ENCODE peak calls at places on chromosomes 1 and 21, in seven cellular contexts. I is A549; R is frontal cortex; D is stimulated activated CD4-positive, alpha-beta T cell treated with anti-CD3 and anti-CD28 coated beads, Interleukin-4, amount 100 ng/mL, for 4 hours; V is tibial artery; E is GM23338; F is Ammon's horn. K is an unnamed sample.

GRCh38 chr1:87428883-87429282 is 100.2 kb downstream of the LMO4 start:
- DNase-seq in D (no peak), R (no peak), V (no peak), F (no peak), I (no peak), E (peak; percentile 32), K (no peak)

GRCh38 chr1:119551218-119551617 is 44.2 kb downstream of the HSD3B1 start:
- DNase-seq in E (no peak), V (no peak), D (no peak), I (no peak), R (no peak), F (no peak), K (no peak)

GRCh38 chr1:199273837-199274379 is 635.1 kb downstream of the PTPRC start:
- DNase-seq in R (no peak), D (no peak), F (no peak), V (no peak), E (no peak), I (no peak), K (no peak)

GRCh38 chr1:91631718-91632330 is 131.2 kb downstream of the CDC7 start:
- DNase-seq in R (no peak), V (no peak), I (no peak), D (no peak), F (no peak), E (peak; percentile 22), K (no peak)

GRCh38 chr1:11617314-11617713 is 36.9 kb downstream of the FBXO2 start:
- DNase-seq in R (no peak), D (no peak), E (no peak), I (peak; percentile 14), V (no peak), F (no peak), K (no peak)

GRCh38 chr1:21818661-21819060 is 6.6 kb downstream of the LDLRAD2 start:
- DNase-seq in D (peak; percentile 29), E (peak; percentile 81), F (no peak), R (no peak), V (no peak), I (peak; percentile 66), K (no peak)

GRCh38 chr1:39892611-39893595 is 8.8 kb downstream of the MYCL start:
- DNase-seq in F (peak; percentile 28), E (peak; percentile 91), D (no peak), I (peak; percentile 22), V (no peak), R (no peak), K (no peak)

GRCh38 chr1:11045428-11046269 is 1.4 kb downstream of the MASP2 start:
- DNase-seq in E (peak; percentile 91), R (no peak), D (no peak), V (no peak), I (no peak), F (no peak), K (no peak)

GRCh38 chr1:159068877-159069276 is 7.7 kb downstream of the AIM2 start:
- DNase-seq in E (no peak), V (no peak), F (no peak), D (no peak), R (no peak), I (no peak), K (no peak)

GRCh38 chr1:224211262-224211962 is 28.4 kb downstream of the DEGS1 start:
- DNase-seq in E (no peak), R (no peak), I (no peak), V (no peak), D (no peak), F (peak; percentile 36), K (no peak)

GRCh38 chr1:84223751-84224432 is 77.6 kb upstream of the SAMD13 start:
- DNase-seq in V (no peak), D (no peak), I (no peak), R (no peak), F (no peak), E (peak; percentile 28), K (no peak)

GRCh38 chr1:181104790-181105133 is 16.3 kb downstream of the IER5 start:
- DNase-seq in E (peak; percentile 86), F (no peak), I (no peak), V (no peak), D (peak; percentile 20), R (no peak), K (no peak)

GRCh38 chr1:226651041-226651731 is 87.9 kb downstream of the ITPKB start:
- DNase-seq in D (no peak), E (no peak), V (no peak), F (no peak), R (no peak), I (no peak), K (no peak)

GRCh38 chr1:226638608-226639007 is 90.0 kb downstream of the STUM start:
- DNase-seq in D (no peak), I (no peak), R (no peak), V (no peak), F (no peak), E (no peak), K (no peak)

GRCh38 chr1:158564608-158565007 is 5.8 kb downstream of the OR6P1 start:
- DNase-seq in R (no peak), F (no peak), D (no peak), I (no peak), E (peak; percentile 5), V (no peak), K (no peak)

GRCh38 chr1:3077081-3077480 is 8.1 kb downstream of the PRDM16 start:
- DNase-seq in E (no peak), I (no peak), V (no peak), D (no peak), R (no peak), F (no peak), K (no peak)

GRCh38 chr1:4794020-4794780 is 139.8 kb downstream of the AJAP1 start:
- DNase-seq in F (no peak), D (no peak), R (no peak), V (no peak), I (no peak), E (no peak), K (no peak)

GRCh38 chr1:41700581-41700980 is 216.1 kb upstream of the EDN2 start:
- DNase-seq in V (no peak), F (no peak), D (no peak), I (no peak), E (no peak), R (no peak), K (no peak)

GRCh38 chr21:41707231-41707988 is 59.4 kb downstream of the RIPK4 start:
- DNase-seq in R (no peak), I (no peak), V (no peak), F (no peak), E (no peak), D (no peak), K (no peak)

GRCh38 chr1:65264197-65264929 is 45.0 kb upstream of the DNAJC6 start:
- DNase-seq in D (no peak), R (no peak), F (peak; percentile 88), E (peak; percentile 88), I (no peak), V (no peak), K (no peak)

GRCh38 chr1:52706941-52707926 is 9.1 kb upstream of the COA7 start:
- DNase-seq in D (no peak), V (no peak), I (no peak), R (no peak), E (no peak), F (peak; percentile 15), K (no peak)

GRCh38 chr1:27145934-27146354 is 9.0 kb downstream of the SLC9A1 start:
- DNase-seq in F (peak; percentile 41), E (no peak), R (no peak), D (no peak), V (peak; percentile 43), I (peak; percentile 48), K (no peak)

GRCh38 chr21:32538147-32538792 is 47.1 kb downstream of the TCP10L start:
- DNase-seq in E (no peak), R (no peak), I (no peak), D (no peak), V (no peak), F (no peak), K (no peak)

GRCh38 chr1:82179162-82179561 is 378.4 kb downstream of the ADGRL2 start:
- DNase-seq in E (no peak), D (no peak), R (no peak), V (no peak), I (no peak), F (no peak), K (no peak)

GRCh38 chr1:162276493-162276892 is 100.2 kb downstream of the SPATA46 start:
- DNase-seq in R (peak; percentile 16), D (no peak), E (peak; percentile 51), V (no peak), F (peak; percentile 53), I (peak; percentile 25), K (no peak)

GRCh38 chr1:15526021-15526489 is 593 bp upstream of the DNAJC16 start:
- DNase-seq in V (peak; percentile 33), E (peak; percentile 45), D (peak; percentile 13), I (no peak), F (no peak), R (no peak), K (no peak)

GRCh38 chr21:45504516-45505415 is 37.5 kb downstream of the SLC19A1 start:
- DNase-seq in E (no peak), R (no peak), I (no peak), V (no peak), D (no peak), F (no peak), K (no peak)

GRCh38 chr1:203985044-203985443 is 87.9 kb upstream of the SOX13 start:
- DNase-seq in D (no peak), I (no peak), V (no peak), E (peak; percentile 97), F (no peak), R (no peak), K (no peak)

GRCh38 chr1:43237131-43237530 is 32.7 kb upstream of the TMEM125 start:
- DNase-seq in R (no peak), F (no peak), E (no peak), I (no peak), V (no peak), D (no peak), K (no peak)